ENCODE peak calls at places on chromosomes 11 and 22, in nine cellular contexts. B is AG04449; W is T follicular helper cell; V is NCI-H1105; L is activated CD4-positive, alpha-beta T cell treated with anti-CD3 and anti-CD28 coated beads, Interleukin-2, amount 50 U/mL, for 24 hours; I is PC-9; C is NCI-H345; P is mesenchymal stem cell; A is stimulated activated naive CD8-positive, alpha-beta T cell treated with anti-CD3 and anti-CD28 coated beads, Interleukin-15, amount 100 ng/mL, for 72 hours. R is an unnamed sample.

GRCh38 chr11:63847363-63847762 is 8.5 kb downstream of the MARK2 start:
- DNase-seq in B (no peak), W (no peak), V (no peak), L (no peak), I (peak), C (no peak), P (no peak), A (no peak), R (no peak)

GRCh38 chr22:41681616-41682015 is 7.1 kb downstream of the SNU13 start:
- DNase-seq in B (no peak), W (no peak), V (peak), L (no peak), I (no peak), C (no peak), P (no peak), A (no peak), R (no peak)

GRCh38 chr11:113529606-113530005 is 54.4 kb upstream of the DRD2 start:
- DNase-seq in B (no peak), W (no peak), V (no peak), L (no peak), I (no peak), C (no peak), P (no peak), A (no peak), R (no peak)

GRCh38 chr11:36411202-36411640 is 98.9 kb downstream of the TRAF6 start:
- DNase-seq in B (no peak), W (no peak), V (no peak), L (no peak), I (no peak), C (no peak), P (no peak), A (no peak), R (no peak)

GRCh38 chr11:69049490-69049867 is 747 bp downstream of the TPCN2 start:
- DNase-seq in B (no peak), W (no peak), V (no peak), L (no peak), I (no peak), C (no peak), P (no peak), A (peak), R (peak)

GRCh38 chr11:100727410-100727809 is 40.3 kb downstream of the ARHGAP42 start:
- DNase-seq in B (no peak), W (no peak), V (no peak), L (no peak), I (no peak), C (no peak), P (peak), A (no peak), R (no peak)

GRCh38 chr11:118264568-118265470 is 722 bp upstream of the MPZL2 start:
- DNase-seq in B (no peak), W (no peak), V (no peak), L (no peak), I (no peak), C (no peak), P (no peak), A (no peak), R (no peak)

GRCh38 chr22:47583959-47584562 is 821.6 kb downstream of the TBC1D22A start:
- DNase-seq in B (no peak), W (no peak), V (no peak), L (no peak), I (no peak), C (no peak), P (no peak), A (no peak), R (no peak)

GRCh38 chr11:12121504-12121903 is 11.1 kb downstream of the MICAL2 start:
- DNase-seq in B (no peak), W (no peak), V (no peak), L (no peak), I (no peak), C (peak), P (no peak), A (no peak), R (no peak)

GRCh38 chr11:64266339-64266738 is 15.0 kb downstream of the PLCB3 start:
- DNase-seq in B (no peak), W (no peak), V (no peak), L (no peak), I (no peak), C (no peak), P (no peak), A (no peak), R (no peak)

GRCh38 chr11:117641008-117641915 is 155.8 kb downstream of the DSCAML1 start:
- DNase-seq in B (no peak), W (no peak), V (no peak), L (no peak), I (no peak), C (no peak), P (no peak), A (no peak), R (no peak)

GRCh38 chr11:119019996-119020395 is 1.4 kb downstream of the TRAPPC4 start:
- DNase-seq in B (no peak), W (no peak), V (no peak), L (no peak), I (no peak), C (no peak), P (no peak), A (no peak), R (no peak)

GRCh38 chr11:33478111-33478573 is 221.0 kb downstream of the HIPK3 start:
- DNase-seq in B (no peak), W (no peak), V (no peak), L (no peak), I (no peak), C (peak), P (no peak), A (no peak), R (no peak)

GRCh38 chr11:19817265-19817851 is 104.7 kb downstream of the NAV2 start:
- DNase-seq in B (no peak), W (no peak), V (no peak), L (no peak), I (no peak), C (no peak), P (no peak), A (no peak), R (no peak)

GRCh38 chr11:123429336-123429735 is 733 bp upstream of the GRAMD1B start:
- DNase-seq in B (peak), W (no peak), V (no peak), L (no peak), I (no peak), C (no peak), P (peak), A (no peak), R (no peak)

GRCh38 chr11:12863605-12864121 is 145.5 kb upstream of the RASSF10 start:
- DNase-seq in B (no peak), W (no peak), V (no peak), L (no peak), I (no peak), C (no peak), P (no peak), A (no peak), R (no peak)

GRCh38 chr11:113401718-113402117 is 14.1 kb downstream of the ANKK1 start:
- DNase-seq in B (no peak), W (no peak), V (peak), L (no peak), I (peak), C (peak), P (no peak), A (no peak), R (no peak)

GRCh38 chr11:91819743-91820142 is 404.9 kb upstream of the FAT3 start:
- DNase-seq in B (no peak), W (no peak), V (no peak), L (no peak), I (no peak), C (no peak), P (no peak), A (no peak), R (no peak)

GRCh38 chr11:2096919-2097301 is 42.3 kb downstream of the IGF2 start:
- DNase-seq in B (no peak), W (no peak), V (no peak), L (no peak), I (no peak), C (no peak), P (no peak), A (no peak), R (no peak)

GRCh38 chr11:2771758-2772466 is 72.1 kb upstream of the KCNQ1OT1 start:
- DNase-seq in B (no peak), W (no peak), V (peak), L (no peak), I (no peak), C (no peak), P (no peak), A (peak), R (peak)

GRCh38 chr11:2576116-2576515 is 123.7 kb downstream of the KCNQ1OT1 start:
- DNase-seq in B (no peak), W (no peak), V (no peak), L (no peak), I (no peak), C (no peak), P (no peak), A (peak), R (no peak)